ENCODE peak calls at places on chromosomes 1 and 21, in four cellular contexts. M is right atrium auricular region, B is body of pancreas, A is left ventricle myocardium inferior. L is an unnamed sample.

GRCh38 chr1:99652881-99653281 is 7.0 kb downstream of the PALMD start:
- DNase-seq in A (no peak), B (no peak), M (no peak), L (no peak)

GRCh38 chr1:53552146-53552940 is 93.1 kb downstream of the DMRTB1 start:
- DNase-seq in A (peak), M (no peak), B (peak), L (no peak)

GRCh38 chr1:201493757-201494617 is 12.9 kb downstream of the CSRP1 start:
- DNase-seq in A (peak), B (peak), M (no peak), L (no peak)

GRCh38 chr1:201140235-201140940 is 13.4 kb upstream of the ASCL5 start:
- DNase-seq in M (no peak), A (no peak), B (no peak), L (no peak)

GRCh38 chr1:181134543-181135461 is 46.3 kb downstream of the IER5 start:
- DNase-seq in M (no peak), B (peak), A (no peak), L (no peak)

GRCh38 chr1:101239095-101240040 is 2.5 kb downstream of the S1PR1 start:
- DNase-seq in B (no peak), A (no peak), M (no peak), L (no peak)

GRCh38 chr1:31976401-31976800 is 37.3 kb upstream of the KHDRBS1 start:
- DNase-seq in A (no peak), M (no peak), B (no peak), L (no peak)

GRCh38 chr1:56145524-56145923 is 433.8 kb downstream of the PLPP3 start:
- DNase-seq in M (no peak), A (no peak), B (no peak), L (no peak)

GRCh38 chr1:7004181-7004580 is 218.9 kb downstream of the CAMTA1 start:
- DNase-seq in M (no peak), A (no peak), B (no peak), L (no peak)

GRCh38 chr1:212951058-212951923 is 950 bp downstream of the VASH2 start:
- DNase-seq in A (no peak), M (no peak), B (no peak), L (no peak)

GRCh38 chr1:54795100-54795665 is 5.9 kb downstream of the TTC22 start:
- DNase-seq in M (no peak), B (no peak), A (no peak), L (no peak)

GRCh38 chr1:200029035-200029623 is 1.6 kb downstream of the NR5A2 start:
- DNase-seq in M (no peak), A (no peak), B (peak), L (no peak)

GRCh38 chr1:109115685-109116084 is 1.8 kb downstream of the ELAPOR1 start:
- DNase-seq in A (no peak), M (no peak), B (no peak), L (no peak)

GRCh38 chr1:232554431-232554830 is 75.5 kb downstream of the SIPA1L2 start:
- DNase-seq in A (no peak), B (no peak), M (no peak), L (no peak)

GRCh38 chr21:43188712-43189151 is 19.9 kb downstream of the CRYAA start:
- DNase-seq in M (no peak), B (peak), A (no peak), L (no peak)

GRCh38 chr21:25639167-25639921 is at the start of gene JAM2:
- DNase-seq in M (no peak), B (peak), A (peak), L (no peak)

GRCh38 chr1:197908695-197909336 is 6.4 kb downstream of the C1orf53 start:
- DNase-seq in M (no peak), A (no peak), B (no peak), L (no peak)

GRCh38 chr1:229880271-229881170 is 186.5 kb upstream of the GALNT2 start:
- DNase-seq in B (no peak), A (no peak), M (peak), L (no peak)

GRCh38 chr21:43332872-43333300 is 94.0 kb downstream of the SIK1 start:
- DNase-seq in M (no peak), A (no peak), B (no peak), L (no peak)

GRCh38 chr1:51898090-51898734 is 19.7 kb upstream of the NRDC start:
- DNase-seq in A (no peak), B (no peak), M (no peak), L (no peak)

GRCh38 chr1:201511925-201512539 is 5.1 kb upstream of the CSRP1 start:
- DNase-seq in M (peak), A (peak), B (peak), L (no peak)

GRCh38 chr1:34742667-34743270 is 12.1 kb upstream of the GJB5 start:
- DNase-seq in A (peak), M (peak), B (peak), L (no peak)

GRCh38 chr1:191290441-191290840 is 812.8 kb upstream of the BRINP3 start:
- DNase-seq in A (no peak), M (no peak), B (no peak), L (no peak)

GRCh38 chr1:241591317-241591716 is 48.9 kb downstream of the CHML start:
- DNase-seq in M (no peak), B (no peak), A (no peak), L (no peak)

GRCh38 chr1:202639500-202639899 is 70.8 kb downstream of the SYT2 start:
- DNase-seq in M (no peak), A (no peak), B (no peak), L (no peak)

GRCh38 chr1:228488107-228488817 is 1.1 kb downstream of the RNF187 start:
- DNase-seq in B (peak), M (no peak), A (no peak), L (no peak)

GRCh38 chr21:26934383-26934782 is 32.5 kb downstream of the ADAMTS5 start:
- DNase-seq in M (no peak), B (no peak), A (no peak), L (no peak)

GRCh38 chr1:228515200-228515834 is 28.1 kb downstream of the RNF187 start:
- DNase-seq in B (peak), M (no peak), A (no peak), L (no peak)

GRCh38 chr21:35578831-35579470 is 481.4 kb downstream of the SETD4 start:
- DNase-seq in A (no peak), M (no peak), B (no peak), L (no peak)

GRCh38 chr1:219518168-219518905 is 94.6 kb downstream of the ZC3H11B start:
- DNase-seq in A (no peak), M (no peak), B (no peak), L (no peak)

GRCh38 chr1:169484683-169485426 is 889 bp downstream of the SLC19A2 start:
- DNase-seq in M (peak), B (peak), A (peak), L (no peak)

GRCh38 chr1:169484107-169484506 is 1.6 kb downstream of the SLC19A2 start:
- DNase-seq in M (no peak), B (no peak), A (no peak), L (no peak)

GRCh38 chr1:169487153-169487552 is 1.4 kb upstream of the SLC19A2 start:
- DNase-seq in B (no peak), A (no peak), M (no peak), L (no peak)

GRCh38 chr1:169486281-169486904 is 649 bp upstream of the SLC19A2 start:
- DNase-seq in A (no peak), M (no peak), B (no peak), L (no peak)

GRCh38 chr1:169485427-169486280 is at the start of gene SLC19A2:
- DNase-seq in B (peak), M (peak), A (peak), L (peak)
- TF ChIP-seq CTCF in B (no peak), M (peak), A (peak), L (no peak)

GRCh38 chr1:156259805-156260204 is 11.9 kb upstream of the PAQR6 start:
- DNase-seq in M (no peak), A (no peak), B (no peak), L (no peak)
- TF ChIP-seq CTCF in M (no peak), A (no peak), B (no peak), L (no peak)

DNA sequence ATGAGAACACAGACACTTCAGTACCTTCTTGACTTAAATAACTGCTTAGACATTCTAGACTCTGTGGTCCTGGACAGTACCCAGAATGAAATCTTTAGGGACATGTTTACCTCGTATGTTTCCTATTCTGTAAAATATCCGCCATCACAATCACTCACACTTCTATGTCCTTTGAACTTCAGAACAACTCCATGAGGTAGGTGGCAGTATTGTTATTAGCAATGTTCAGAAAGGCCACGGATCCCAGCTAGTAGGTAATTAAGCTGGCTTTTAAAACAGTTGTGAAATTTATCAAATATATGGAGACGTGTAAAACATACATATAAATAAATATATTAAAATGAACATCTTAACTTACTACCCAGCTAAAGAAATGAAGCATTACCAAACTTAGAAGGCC is 83.4 kb downstream of the CACHD1 start:
- DNase-seq in A (no peak), B (no peak), M (no peak), L (no peak)
- TF ChIP-seq CTCF in A (peak), B (no peak), M (no peak), L (no peak)

GRCh38 chr1:41417746-41418145 is 56.5 kb downstream of the FOXO6 start:
- DNase-seq in B (no peak), M (no peak), A (no peak), L (no peak)

GRCh38 chr1:41416552-41417334 is 55.5 kb downstream of the FOXO6 start:
- DNase-seq in B (peak), A (peak), M (no peak), L (no peak)

GRCh38 chr1:41418868-41419583 is 57.8 kb downstream of the FOXO6 start:
- DNase-seq in M (peak), B (peak), A (peak), L (peak)

GRCh38 chr1:41416081-41416480 is 54.8 kb downstream of the FOXO6 start:
- DNase-seq in M (no peak), B (no peak), A (no peak), L (no peak)

DNA sequence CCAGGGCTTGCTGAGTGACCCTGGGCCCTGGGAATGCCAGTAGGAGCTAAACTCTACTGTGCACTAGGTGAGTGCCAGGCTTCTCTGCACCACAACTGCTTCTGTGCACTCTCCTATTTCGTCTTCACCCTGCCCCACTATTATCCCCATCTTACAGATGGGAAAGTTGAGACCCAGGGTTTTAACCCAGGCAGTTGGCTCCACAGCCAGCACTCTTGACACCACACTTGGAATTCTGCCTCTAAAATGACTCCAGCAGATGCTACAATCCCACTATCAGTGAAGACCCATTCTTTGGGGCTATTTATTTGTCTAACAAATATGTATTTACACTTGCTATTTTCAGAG is 56.1 kb downstream of the FOXO6 start:
- DNase-seq in A (no peak), M (no peak), B (no peak), L (no peak)
- TF ChIP-seq CTCF in A (peak), M (peak), B (no peak), L (no peak)

DNA sequence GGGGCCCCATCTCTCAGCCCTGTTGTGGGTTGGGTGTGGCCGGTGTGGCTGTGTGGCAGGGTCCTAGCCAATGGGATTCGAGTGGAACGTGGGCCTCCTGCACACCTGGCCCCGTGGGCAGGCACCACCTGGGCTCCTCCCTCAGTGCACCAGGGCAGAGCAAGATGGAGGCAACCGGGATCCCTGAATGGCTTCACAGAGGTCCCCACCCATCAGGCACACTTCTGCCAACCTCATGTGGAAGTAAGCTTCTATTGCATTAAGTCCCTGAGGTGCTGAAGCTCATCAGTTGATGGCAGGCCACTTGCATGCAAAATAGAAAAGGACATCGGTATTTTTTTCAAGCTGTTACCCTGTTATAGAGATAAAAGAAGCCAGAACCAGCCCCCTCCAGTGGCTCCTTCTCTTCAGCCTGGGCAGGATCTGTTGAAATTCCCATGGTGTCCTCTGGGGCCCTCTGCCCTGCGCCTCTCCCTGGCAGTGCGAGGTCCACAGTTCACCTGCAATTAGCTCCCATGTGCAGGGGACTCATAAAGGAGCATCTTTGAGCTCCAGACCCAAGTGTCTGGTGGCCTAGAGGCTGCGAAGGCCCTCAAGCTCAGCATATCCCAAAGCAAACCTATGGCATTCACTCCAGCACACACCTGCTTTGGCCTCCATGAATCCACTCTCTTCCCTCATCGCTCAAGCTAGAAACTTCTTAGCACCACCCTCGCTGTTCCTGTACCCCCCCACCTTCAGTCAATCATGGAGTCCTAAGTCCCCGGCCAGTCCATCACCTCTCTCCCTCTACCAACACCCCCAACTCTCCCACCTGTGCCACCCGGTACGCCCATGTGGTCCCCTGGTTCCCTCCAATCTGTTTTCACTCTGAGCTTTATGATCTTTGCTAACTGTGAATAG is 2.1 kb upstream of the SLC45A1 start:
- DNase-seq in M (no peak), B (no peak), A (no peak), L (no peak)
- TF ChIP-seq CTCF in M (no peak), B (no peak), A (no peak), L (no peak)

GRCh38 chr21:45103966-45104520 is 29.7 kb downstream of the ADARB1 start:
- DNase-seq in B (no peak), A (no peak), M (no peak), L (no peak)
- TF ChIP-seq CTCF in B (no peak), A (no peak), M (no peak), L (no peak)

GRCh38 chr1:27124405-27124804 is 30.5 kb downstream of the SLC9A1 start:
- DNase-seq in B (no peak), A (no peak), M (no peak), L (no peak)

GRCh38 chr1:27122652-27123051 is 32.3 kb downstream of the SLC9A1 start:
- DNase-seq in A (peak), M (peak), B (no peak), L (no peak)

GRCh38 chr1:27129225-27129624 is 25.7 kb downstream of the SLC9A1 start:
- DNase-seq in A (no peak), M (no peak), B (no peak), L (no peak)

GRCh38 chr1:27130798-27131197 is 24.1 kb downstream of the SLC9A1 start:
- DNase-seq in A (peak), B (peak), M (no peak), L (no peak)

GRCh38 chr1:27127419-27127818 is 27.5 kb downstream of the SLC9A1 start:
- DNase-seq in M (no peak), B (no peak), A (no peak), L (no peak)
- TF ChIP-seq CTCF in M (no peak), B (no peak), A (peak), L (no peak)

DNA sequence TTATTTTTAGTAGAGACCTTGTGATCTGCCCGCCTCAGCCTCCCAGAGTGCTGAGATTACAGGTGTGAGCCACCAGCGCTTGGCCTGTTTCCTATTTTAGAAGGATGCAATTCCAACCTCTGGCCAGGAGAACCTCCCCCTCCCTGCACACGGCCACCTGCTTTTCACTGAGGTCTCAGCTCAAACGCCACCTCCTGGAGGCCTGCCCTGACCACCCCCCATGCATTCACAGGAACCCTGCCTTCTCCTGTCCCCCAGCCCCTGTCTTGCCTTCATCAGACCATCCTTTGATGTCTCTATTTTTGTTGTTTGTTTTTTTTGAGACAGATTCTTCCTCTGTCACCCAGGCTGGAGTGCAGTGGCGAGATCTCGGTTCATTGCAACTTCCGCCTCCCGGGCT is 2.3 kb downstream of the SRM start:
- DNase-seq in B (no peak), A (no peak), M (no peak), L (no peak)
- TF ChIP-seq CTCF in B (no peak), A (no peak), M (no peak), L (no peak)

GRCh38 chr1:224666911-224667310 is 50.8 kb downstream of the CNIH3 start:
- DNase-seq in A (no peak), B (no peak), M (no peak), L (no peak)

GRCh38 chr1:224666078-224666477 is 50.0 kb downstream of the CNIH3 start:
- DNase-seq in B (no peak), M (no peak), A (no peak), L (no peak)

GRCh38 chr1:224670506-224670905 is 54.4 kb downstream of the CNIH3 start:
- DNase-seq in A (no peak), B (no peak), M (no peak), L (no peak)

GRCh38 chr1:224668991-224669390 is 52.9 kb downstream of the CNIH3 start:
- DNase-seq in B (peak), A (no peak), M (no peak), L (no peak)

DNA sequence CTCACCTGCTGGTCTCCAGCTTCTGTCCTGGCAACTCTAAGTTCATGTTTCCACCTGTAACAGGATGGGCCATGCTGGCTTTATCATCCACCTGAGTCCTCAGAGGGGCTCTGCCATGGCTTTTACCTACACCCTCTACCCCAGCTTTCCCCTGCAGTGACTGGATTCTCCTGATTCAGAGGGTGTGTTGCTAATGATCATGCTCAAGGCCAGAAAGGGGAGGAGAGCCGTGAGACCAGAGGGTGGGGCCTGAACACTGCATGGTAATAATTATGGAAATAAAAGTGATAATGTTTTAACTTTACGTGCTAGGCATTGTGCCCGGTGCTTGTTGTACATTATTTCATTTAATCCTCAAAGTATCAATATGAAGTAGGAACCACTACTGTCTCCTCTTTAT is 53.3 kb downstream of the CNIH3 start:
- DNase-seq in M (no peak), A (no peak), B (no peak), L (no peak)
- TF ChIP-seq CTCF in M (no peak), A (no peak), B (no peak), L (no peak)